ENCODE peak calls at places on chromosomes 12 and 14, in four cellular contexts. Z is dorsolateral prefrontal cortex; B is CD8-positive, alpha-beta T cell; H is adrenal gland. N is an unnamed sample.

GRCh38 chr12:8644345-8645248 is 18.0 kb downstream of the MFAP5 start:
- DNase-seq in Z (no peak), B (peak), H (no peak), N (peak)

GRCh38 chr14:99838555-99839193 is 45.5 kb downstream of the EML1 start:
- DNase-seq in B (no peak), Z (no peak), H (no peak), N (no peak)

GRCh38 chr14:52923902-52924575 is 26.8 kb downstream of the FERMT2 start:
- DNase-seq in B (no peak), H (no peak), Z (no peak), N (no peak)

GRCh38 chr14:89516173-89516572 is 99.1 kb upstream of the FOXN3 start:
- DNase-seq in B (no peak), H (no peak), Z (no peak), N (no peak)

GRCh38 chr14:102683399-102684275 is 91.2 kb downstream of the RCOR1 start:
- DNase-seq in B (no peak), Z (no peak), H (no peak), N (no peak)

GRCh38 chr12:104846056-104846762 is 111.9 kb downstream of the SLC41A2 start:
- DNase-seq in B (no peak), H (no peak), Z (no peak), N (no peak)

GRCh38 chr12:72511906-72512305 is 239.7 kb downstream of the TRHDE start:
- DNase-seq in B (no peak), Z (no peak), H (no peak), N (no peak)

GRCh38 chr12:2395352-2395977 is 342.7 kb downstream of the CACNA1C start:
- DNase-seq in B (peak), Z (no peak), H (peak), N (peak)

GRCh38 chr14:69812725-69813124 is 15.7 kb upstream of the SLC10A1 start:
- DNase-seq in B (no peak), H (no peak), Z (no peak), N (no peak)

GRCh38 chr14:55332654-55333570 is 61.7 kb downstream of the FBXO34 start:
- DNase-seq in H (no peak), Z (no peak), B (no peak), N (no peak)

GRCh38 chr12:31715283-31715825 is 13.5 kb downstream of the AMN1 start:
- DNase-seq in B (no peak), H (no peak), Z (no peak), N (peak)

GRCh38 chr14:98859301-98859700 is 412.7 kb downstream of the BCL11B start:
- DNase-seq in Z (no peak), B (no peak), H (no peak), N (no peak)

GRCh38 chr14:77376380-77376770 is 519 bp downstream of the TMED8 start:
- DNase-seq in B (peak), Z (peak), H (peak), N (no peak)

GRCh38 chr14:88911811-88912210 is 87.4 kb downstream of the TTC8 start:
- DNase-seq in B (no peak), Z (no peak), H (no peak), N (no peak)

GRCh38 chr12:5390174-5390799 is 41.6 kb upstream of the NTF3 start:
- DNase-seq in B (no peak), Z (no peak), H (no peak), N (no peak)

GRCh38 chr14:70907996-70908917 is 998 bp downstream of the PCNX1 start:
- DNase-seq in H (peak), Z (peak), B (peak), N (no peak)

GRCh38 chr12:122090759-122091535 is 12.4 kb downstream of the MLXIP start:
- DNase-seq in Z (no peak), B (no peak), H (peak), N (no peak)

GRCh38 chr12:97756741-97757140 is 294.1 kb downstream of the RMST start:
- DNase-seq in Z (no peak), H (no peak), B (no peak), N (no peak)

GRCh38 chr12:55724226-55724939 is 4.2 kb downstream of the RDH5 start:
- DNase-seq in B (peak), Z (peak), H (peak), N (no peak)

GRCh38 chr14:87745507-87746118 is 247.4 kb downstream of the GALC start:
- DNase-seq in B (no peak), Z (no peak), H (peak), N (peak)

GRCh38 chr12:25328082-25328712 is 77.5 kb upstream of the KRAS start:
- DNase-seq in Z (no peak), B (no peak), H (peak), N (no peak)

GRCh38 chr12:54415223-54415929 is 3.7 kb downstream of the ITGA5 start:
- DNase-seq in B (no peak), Z (no peak), H (no peak), N (no peak)

GRCh38 chr14:43480961-43481360 is 1026.1 kb downstream of the FSCB start:
- DNase-seq in H (no peak), Z (no peak), B (no peak), N (no peak)

GRCh38 chr14:43479751-43480150 is 1027.3 kb downstream of the FSCB start:
- DNase-seq in Z (no peak), H (no peak), B (no peak), N (no peak)

GRCh38 chr14:43476822-43477221 is 1030.3 kb downstream of the FSCB start:
- DNase-seq in H (no peak), Z (no peak), B (no peak), N (no peak)

GRCh38 chr14:43483415-43483814 is 1023.7 kb downstream of the FSCB start:
- DNase-seq in Z (no peak), B (no peak), H (no peak), N (no peak)

GRCh38 chr14:43481864-43482263 is 1025.2 kb downstream of the FSCB start:
- DNase-seq in Z (no peak), B (no peak), H (no peak), N (no peak)
- H3K27ac ChIP-seq in Z (no peak), B (no peak), H (no peak), N (no peak)

DNA sequence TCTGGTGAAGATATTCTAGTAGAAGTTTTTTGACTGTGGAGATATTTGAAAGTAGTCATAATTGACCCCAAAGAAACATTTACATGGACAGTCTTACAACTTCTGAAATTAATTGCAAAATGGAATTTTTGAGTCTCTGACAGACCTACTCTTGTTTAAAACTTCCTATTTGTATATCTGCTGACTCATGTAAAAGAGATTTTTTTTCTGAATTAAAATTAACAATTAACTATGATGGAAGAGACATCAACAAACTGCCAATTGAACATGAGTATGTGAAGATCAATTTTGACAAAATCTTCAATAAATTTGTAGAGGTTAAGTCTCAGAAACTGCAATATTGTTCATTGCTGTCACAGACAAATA is 108.5 kb upstream of the MAX start:
- DNase-seq in H (no peak), Z (no peak), B (no peak), N (no peak)
- H3K27ac ChIP-seq in H (peak), Z (no peak), B (no peak), N (no peak)

DNA sequence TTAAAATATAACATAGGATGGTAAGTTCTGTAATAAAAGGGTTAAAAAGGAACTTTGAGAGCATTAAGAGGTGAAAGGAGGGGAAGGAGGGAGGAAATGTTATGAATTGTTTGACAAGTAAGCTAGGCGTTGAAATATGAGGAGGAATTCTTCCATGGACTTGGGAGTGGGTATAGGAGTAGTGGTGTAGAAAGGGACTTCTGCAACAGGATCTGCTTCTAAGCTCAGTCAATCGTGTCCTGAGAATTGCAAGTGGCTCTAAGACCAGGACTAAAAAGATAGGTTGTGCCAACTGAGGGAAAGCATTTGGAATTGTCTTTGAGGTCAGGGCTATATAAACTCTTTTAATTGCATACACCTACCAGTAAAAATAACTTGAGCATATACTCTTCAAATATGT is 74.1 kb upstream of the SLC38A2 start:
- DNase-seq in Z (no peak), H (no peak), B (no peak), N (no peak)
- H3K27ac ChIP-seq in Z (no peak), H (no peak), B (no peak), N (no peak)

DNA sequence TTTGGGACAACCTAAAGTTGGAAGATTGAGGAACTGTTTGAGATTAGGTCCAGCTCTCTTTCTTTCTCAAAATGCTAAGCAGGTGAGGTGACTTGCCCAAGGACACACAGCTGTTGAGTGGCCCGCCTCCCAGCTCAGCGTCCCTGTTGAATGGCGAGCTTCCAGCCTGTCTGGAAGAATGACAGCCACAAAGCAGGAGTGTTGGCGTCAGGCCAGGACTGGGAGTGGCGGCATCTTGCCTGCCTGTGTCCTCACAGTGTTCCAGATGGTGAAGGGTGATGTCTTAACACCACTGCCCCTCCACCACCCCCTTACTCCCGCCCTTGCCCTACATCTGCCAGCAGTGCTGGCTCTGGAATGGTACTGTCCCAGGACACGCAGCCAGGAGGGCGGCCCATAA is 4.4 kb upstream of the CEBPE start:
- DNase-seq in B (no peak), Z (no peak), H (peak), N (no peak)
- H3K27ac ChIP-seq in B (no peak), Z (no peak), H (no peak), N (no peak)

GRCh38 chr12:58877243-58877743 is 43.0 kb downstream of the LRIG3 start:
- DNase-seq in Z (no peak), B (no peak), H (no peak), N (no peak)
- H3K27ac ChIP-seq in Z (no peak), B (no peak), H (no peak), N (no peak)

DNA sequence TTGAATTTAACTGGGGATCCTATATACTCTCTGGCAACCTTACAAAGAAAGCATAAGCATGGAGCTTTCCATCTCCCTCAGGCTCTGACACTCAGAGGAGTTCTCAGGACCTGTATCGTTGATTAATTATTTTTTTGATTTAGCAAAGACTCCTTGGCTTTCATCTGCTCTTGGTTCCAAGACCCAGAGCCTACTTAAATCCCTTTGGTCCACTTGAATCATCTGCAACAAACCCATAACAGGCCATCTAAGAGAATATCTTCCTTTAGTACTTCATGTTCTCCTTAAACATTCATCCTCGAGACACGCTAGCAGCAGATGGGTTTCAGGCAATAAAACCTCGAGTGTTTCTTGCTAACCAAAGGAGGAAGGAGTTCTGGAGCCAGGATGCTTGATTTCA is 85.4 kb downstream of the ZFP36L1 start:
- DNase-seq in H (no peak), Z (no peak), B (no peak), N (no peak)
- H3K27ac ChIP-seq in H (no peak), Z (no peak), B (no peak), N (no peak)

DNA sequence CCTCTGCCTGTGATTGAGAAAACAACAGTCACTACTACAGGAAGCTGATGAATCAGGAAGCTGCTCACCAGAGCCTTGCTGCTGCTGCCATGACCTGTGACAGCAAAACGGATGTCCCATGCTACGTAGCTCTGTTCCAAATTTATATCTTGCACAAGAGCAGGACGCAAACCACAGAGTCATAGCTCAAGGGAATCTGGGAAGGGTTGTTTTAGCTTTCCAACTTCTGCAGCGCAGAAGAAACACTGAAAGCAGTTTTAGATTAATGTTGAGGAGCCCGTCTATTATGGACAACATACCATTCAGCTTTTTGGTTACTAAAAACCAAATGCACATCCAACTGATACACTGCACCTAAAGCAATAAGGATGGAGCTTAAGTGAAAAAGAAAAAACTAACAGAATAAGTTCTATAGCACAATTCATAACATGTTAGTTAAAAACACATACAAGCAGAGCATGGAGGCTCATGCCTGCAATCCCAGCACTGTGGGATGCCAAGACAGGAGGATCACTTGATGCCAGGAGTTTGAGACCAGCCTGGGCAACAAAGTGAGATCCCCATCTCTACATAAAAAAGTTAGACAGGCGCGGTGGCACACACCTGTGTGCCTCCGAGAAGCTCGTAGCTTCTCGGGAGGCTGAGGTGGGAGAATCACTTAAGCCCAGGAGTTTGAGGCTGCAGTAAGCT is 1.7 kb upstream of the ANKRD33 start:
- DNase-seq in H (peak), Z (peak), B (peak), N (peak)
- H3K27ac ChIP-seq in H (peak), Z (no peak), B (no peak), N (peak)

GRCh38 chr12:57418255-57418654 is 12.6 kb downstream of the R3HDM2 start:
- DNase-seq in Z (no peak), B (no peak), H (peak), N (no peak)
- H3K27ac ChIP-seq in Z (no peak), B (no peak), H (peak), N (no peak)

DNA sequence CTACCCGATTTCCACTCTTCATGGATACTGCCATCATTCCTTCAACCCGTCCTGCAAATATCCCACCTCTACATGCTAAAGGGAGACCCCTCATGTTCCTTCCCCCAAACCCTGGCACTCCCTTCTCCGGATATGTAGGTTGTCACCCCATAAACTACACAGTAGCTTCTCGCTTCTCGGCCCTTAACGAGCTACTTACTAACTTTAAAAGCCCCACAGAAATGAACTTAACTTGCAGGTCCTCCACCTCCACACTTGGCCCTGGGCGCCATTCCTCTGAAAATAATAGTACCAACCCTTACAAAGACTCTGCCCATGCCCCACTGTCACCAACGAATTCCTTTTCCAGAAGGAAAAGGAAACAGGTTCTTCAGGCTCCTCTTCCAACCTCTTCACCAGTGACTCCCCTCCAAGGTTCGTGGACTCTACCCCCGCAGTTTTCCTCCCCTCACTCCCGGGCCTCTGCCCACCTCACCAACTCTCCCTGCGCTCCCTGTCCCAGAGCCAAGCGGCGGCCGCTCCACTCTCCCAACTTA is 1.2 kb downstream of the SPPL3 start:
- DNase-seq in B (no peak), Z (no peak), H (no peak), N (no peak)
- H3K27ac ChIP-seq in B (peak), Z (no peak), H (peak), N (peak)

N was measured in HL-60.